ENCODE peak calls at places on chromosomes 11 and 22, in six cellular contexts. One of them, this sample, is unnamed.

GRCh38 chr11:1943977-1944376 is 3.2 kb upstream of the MRPL23 start:
- DNase-seq in adrenal gland: no peak
- DNase-seq in Peyer's patch: no peak
- DNase-seq in mucosa of descending colon: no peak
- DNase-seq in neural crest cell: peak
- DNase-seq in left colon: no peak
- DNase-seq in this sample: no peak

GRCh38 chr11:102367364-102367763 is 20.4 kb downstream of the BIRC2 start:
- DNase-seq in adrenal gland: no peak
- DNase-seq in Peyer's patch: no peak
- DNase-seq in mucosa of descending colon: no peak
- DNase-seq in neural crest cell: no peak
- DNase-seq in left colon: no peak
- DNase-seq in this sample: no peak

GRCh38 chr11:18633256-18634139 is 644 bp downstream of the SPTY2D1 start:
- DNase-seq in adrenal gland: no peak
- DNase-seq in Peyer's patch: no peak
- DNase-seq in mucosa of descending colon: peak
- DNase-seq in neural crest cell: no peak
- DNase-seq in left colon: no peak
- DNase-seq in this sample: no peak

GRCh38 chr11:129840236-129840635 is 24.6 kb downstream of the TMEM45B start:
- DNase-seq in adrenal gland: no peak
- DNase-seq in Peyer's patch: no peak
- DNase-seq in mucosa of descending colon: peak
- DNase-seq in neural crest cell: no peak
- DNase-seq in left colon: no peak
- DNase-seq in this sample: no peak

GRCh38 chr11:102994101-102994500 is 38.6 kb upstream of the MMP13 start:
- DNase-seq in adrenal gland: no peak
- DNase-seq in Peyer's patch: no peak
- DNase-seq in mucosa of descending colon: no peak
- DNase-seq in neural crest cell: no peak
- DNase-seq in left colon: no peak
- DNase-seq in this sample: no peak

GRCh38 chr22:33438273-33438672 is 380.1 kb upstream of the SYN3 start:
- DNase-seq in adrenal gland: no peak
- DNase-seq in Peyer's patch: no peak
- DNase-seq in mucosa of descending colon: no peak
- DNase-seq in neural crest cell: no peak
- DNase-seq in left colon: peak
- DNase-seq in this sample: peak

GRCh38 chr22:37624017-37624365 is 15.4 kb downstream of the GGA1 start:
- DNase-seq in adrenal gland: no peak
- DNase-seq in Peyer's patch: peak
- DNase-seq in mucosa of descending colon: peak
- DNase-seq in neural crest cell: no peak
- DNase-seq in left colon: peak
- DNase-seq in this sample: no peak

GRCh38 chr22:45376703-45377102 is 36.7 kb downstream of the SMC1B start:
- DNase-seq in adrenal gland: peak
- DNase-seq in Peyer's patch: no peak
- DNase-seq in mucosa of descending colon: peak
- DNase-seq in neural crest cell: no peak
- DNase-seq in left colon: no peak
- DNase-seq in this sample: no peak

GRCh38 chr11:95985174-95985808 is 61.4 kb upstream of the MTMR2 start:
- DNase-seq in adrenal gland: no peak
- DNase-seq in Peyer's patch: no peak
- DNase-seq in mucosa of descending colon: no peak
- DNase-seq in neural crest cell: no peak
- DNase-seq in left colon: no peak
- DNase-seq in this sample: no peak

GRCh38 chr22:44898236-44898635 is 111.6 kb downstream of the PHF21B start:
- DNase-seq in adrenal gland: no peak
- DNase-seq in Peyer's patch: no peak
- DNase-seq in mucosa of descending colon: no peak
- DNase-seq in neural crest cell: no peak
- DNase-seq in left colon: no peak
- DNase-seq in this sample: no peak

GRCh38 chr11:34332524-34332923 is 25.3 kb downstream of the ABTB2 start:
- DNase-seq in adrenal gland: no peak
- DNase-seq in Peyer's patch: no peak
- DNase-seq in mucosa of descending colon: no peak
- DNase-seq in neural crest cell: no peak
- DNase-seq in left colon: no peak
- DNase-seq in this sample: no peak